ENCODE peak calls at places on chromosomes 7 and 10, in four cellular contexts. One of them, this sample, is unnamed.

GRCh38 chr7:5689716-5690115 is 91.7 kb downstream of the RNF216 start:
- DNase-seq in thyroid gland: no peak
- DNase-seq in HCEC 1CT: peak
- DNase-seq in iris pigment epithelial cell: peak
- DNase-seq in this sample: no peak

GRCh38 chr10:103612462-103613365 is 119.2 kb downstream of the NEURL1 start:
- DNase-seq in thyroid gland: no peak
- DNase-seq in HCEC 1CT: peak
- DNase-seq in iris pigment epithelial cell: peak
- DNase-seq in this sample: no peak

GRCh38 chr7:19023477-19023876 is 94.0 kb downstream of the TWIST1 start:
- DNase-seq in thyroid gland: no peak
- DNase-seq in HCEC 1CT: no peak
- DNase-seq in iris pigment epithelial cell: no peak
- DNase-seq in this sample: no peak

GRCh38 chr10:96124230-96125141 is 5.6 kb upstream of the ZNF518A start:
- DNase-seq in thyroid gland: peak
- DNase-seq in HCEC 1CT: peak
- DNase-seq in iris pigment epithelial cell: peak
- DNase-seq in this sample: no peak

GRCh38 chr7:1024331-1024761 is 20.0 kb upstream of the GPR146 start:
- DNase-seq in thyroid gland: no peak
- DNase-seq in HCEC 1CT: no peak
- DNase-seq in iris pigment epithelial cell: no peak
- DNase-seq in this sample: no peak

GRCh38 chr7:56287429-56288138 is 171.4 kb upstream of the NUPR2 start:
- DNase-seq in thyroid gland: peak
- DNase-seq in HCEC 1CT: no peak
- DNase-seq in iris pigment epithelial cell: peak
- DNase-seq in this sample: no peak

GRCh38 chr7:35596061-35596460 is 98.9 kb downstream of the HERPUD2 start:
- DNase-seq in thyroid gland: no peak
- DNase-seq in HCEC 1CT: peak
- DNase-seq in iris pigment epithelial cell: peak
- DNase-seq in this sample: no peak

GRCh38 chr10:32149257-32149955 is 93.2 kb upstream of the KIF5B start:
- DNase-seq in thyroid gland: peak
- DNase-seq in HCEC 1CT: peak
- DNase-seq in iris pigment epithelial cell: peak
- DNase-seq in this sample: peak

GRCh38 chr7:43506460-43506859 is 76.4 kb upstream of the STK17A start:
- DNase-seq in thyroid gland: no peak
- DNase-seq in HCEC 1CT: no peak
- DNase-seq in iris pigment epithelial cell: no peak
- DNase-seq in this sample: no peak

GRCh38 chr7:22083711-22084289 is 138.1 kb upstream of the CDCA7L start:
- DNase-seq in thyroid gland: peak
- DNase-seq in HCEC 1CT: peak
- DNase-seq in iris pigment epithelial cell: peak
- DNase-seq in this sample: no peak

GRCh38 chr10:124414077-124414476 is 4.6 kb downstream of the OAT start:
- DNase-seq in thyroid gland: no peak
- DNase-seq in HCEC 1CT: no peak
- DNase-seq in iris pigment epithelial cell: peak
- DNase-seq in this sample: no peak

GRCh38 chr10:78970261-78970660 is 98.5 kb upstream of the ZMIZ1 start:
- DNase-seq in thyroid gland: no peak
- DNase-seq in HCEC 1CT: no peak
- DNase-seq in iris pigment epithelial cell: no peak
- DNase-seq in this sample: no peak

GRCh38 chr10:52391927-52392602 is 78.0 kb downstream of the DKK1 start:
- DNase-seq in thyroid gland: no peak
- DNase-seq in HCEC 1CT: no peak
- DNase-seq in iris pigment epithelial cell: no peak
- DNase-seq in this sample: no peak

GRCh38 chr10:74437822-74438221 is 286.8 kb downstream of the ADK start:
- DNase-seq in thyroid gland: no peak
- DNase-seq in HCEC 1CT: peak
- DNase-seq in iris pigment epithelial cell: peak
- DNase-seq in this sample: no peak

GRCh38 chr7:121107923-121108498 is 119.5 kb downstream of the CPED1 start:
- DNase-seq in thyroid gland: no peak
- DNase-seq in HCEC 1CT: peak
- DNase-seq in iris pigment epithelial cell: peak
- DNase-seq in this sample: no peak

GRCh38 chr7:15309891-15310290 is 251.9 kb downstream of the AGMO start:
- DNase-seq in thyroid gland: no peak
- DNase-seq in HCEC 1CT: peak
- DNase-seq in iris pigment epithelial cell: peak
- DNase-seq in this sample: no peak

GRCh38 chr7:150388709-150389531 is 9.8 kb downstream of the ZNF775 start:
- DNase-seq in thyroid gland: peak
- DNase-seq in HCEC 1CT: no peak
- DNase-seq in iris pigment epithelial cell: peak
- DNase-seq in this sample: peak

This sample was measured in posterior vena cava.